ENCODE peak calls at places on chromosomes 12 and 14, in four cellular contexts. I is AG09319, K is astrocyte of the cerebellum, Q is ovary. D is an unnamed sample.

GRCh38 chr12:6606331-6607131 is 648 bp downstream of the CHD4 start:
- DNase-seq in Q (peak), K (no peak), I (no peak), D (no peak)

GRCh38 chr12:66279127-66279712 is 23.1 kb upstream of the HELB start:
- DNase-seq in Q (no peak), K (no peak), I (no peak), D (no peak)

GRCh38 chr14:39381366-39381765 is 50.9 kb downstream of the FBXO33 start:
- DNase-seq in Q (no peak), I (no peak), K (no peak), D (no peak)

GRCh38 chr14:36997843-36998242 is 174.6 kb downstream of the SLC25A21 start:
- DNase-seq in Q (no peak), K (no peak), I (no peak), D (no peak)

GRCh38 chr14:93105362-93105761 is 10.4 kb downstream of the ITPK1 start:
- DNase-seq in I (peak), Q (no peak), K (peak), D (no peak)

GRCh38 chr12:111687255-111687654 is 1.4 kb downstream of the ACAD10 start:
- DNase-seq in K (no peak), I (no peak), Q (no peak), D (no peak)

GRCh38 chr12:1773937-1774655 is 46.3 kb upstream of the LRTM2 start:
- DNase-seq in I (no peak), Q (no peak), K (no peak), D (no peak)

GRCh38 chr14:61511558-61511924 is 183.8 kb upstream of the HIF1A start:
- DNase-seq in K (no peak), I (no peak), Q (no peak), D (no peak)

GRCh38 chr14:24695265-24696241 is 61.6 kb upstream of the GZMB start:
- DNase-seq in I (no peak), K (no peak), Q (no peak), D (no peak)

GRCh38 chr12:27665704-27666103 is 30.5 kb upstream of the REP15 start:
- DNase-seq in I (no peak), K (no peak), Q (no peak), D (no peak)

GRCh38 chr14:28901631-28902030 is 135.0 kb downstream of the FOXG1 start:
- DNase-seq in I (no peak), K (no peak), Q (no peak), D (no peak)

GRCh38 chr12:116015525-116015924 is 262.0 kb downstream of the MED13L start:
- DNase-seq in I (peak), Q (no peak), K (peak), D (peak)

GRCh38 chr12:45350861-45351260 is 135.0 kb downstream of the ANO6 start:
- DNase-seq in K (no peak), I (no peak), Q (no peak), D (no peak)

GRCh38 chr14:100906420-100906819 is 2.9 kb upstream of the RTL1 start:
- DNase-seq in K (no peak), Q (peak), I (no peak), D (no peak)

GRCh38 chr14:100903672-100904185 is at the start of gene RTL1:
- DNase-seq in I (no peak), Q (peak), K (no peak), D (no peak)

GRCh38 chr14:100902792-100903191 is 730 bp downstream of the RTL1 start:
- DNase-seq in I (no peak), K (no peak), Q (no peak), D (no peak)

GRCh38 chr14:100905166-100905565 is 1.6 kb upstream of the RTL1 start:
- DNase-seq in K (no peak), Q (peak), I (no peak), D (no peak)

DNA sequence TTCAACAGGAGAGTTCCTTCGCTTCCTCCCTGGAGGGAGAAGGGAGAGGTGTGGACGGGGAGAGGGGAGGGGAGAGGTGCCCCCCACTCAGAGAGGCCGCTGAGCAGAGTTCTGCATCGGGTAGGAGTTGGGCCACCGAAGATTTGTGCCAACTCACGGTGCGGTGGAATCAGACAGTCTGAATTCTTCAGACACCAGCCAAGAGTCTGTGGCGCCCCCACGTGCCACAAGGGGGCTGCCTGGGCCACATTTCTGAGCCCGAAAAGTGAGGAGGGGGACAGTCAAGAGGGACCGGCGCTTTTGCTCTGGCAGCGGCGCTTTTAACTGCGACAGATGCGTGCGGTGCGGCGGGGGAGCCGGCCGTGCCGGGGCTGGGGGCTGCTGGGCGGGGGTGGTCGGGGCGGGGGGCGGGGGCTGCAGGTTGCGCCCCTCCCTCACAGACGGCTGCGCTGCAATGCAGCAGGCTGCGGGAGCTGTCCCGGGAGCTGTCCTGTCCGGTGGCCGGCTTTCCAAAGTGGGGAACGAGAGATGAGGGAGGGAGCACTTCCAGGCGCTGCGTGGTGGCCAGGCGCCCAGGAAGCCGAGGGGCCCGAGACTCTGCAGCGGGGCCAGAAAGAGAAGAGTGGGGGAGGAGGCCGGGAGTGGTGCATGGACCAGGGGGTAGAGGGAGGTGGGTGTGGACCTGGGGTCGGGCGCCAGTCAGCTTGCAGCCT is 941 bp upstream of the RTL1 start:
- DNase-seq in I (no peak), Q (peak), K (no peak), D (no peak)
- TF ChIP-seq CTCF in I (peak), Q (no peak), K (peak), D (peak)

GRCh38 chr12:50660425-50660822 is 103.5 kb upstream of the ATF1 start:
- DNase-seq in K (no peak), Q (no peak), I (no peak), D (no peak)
- TF ChIP-seq CTCF in K (no peak), Q (no peak), I (no peak), D (no peak)

GRCh38 chr12:99137124-99137845 is 492.2 kb downstream of the APAF1 start:
- DNase-seq in K (no peak), I (no peak), Q (no peak), D (no peak)
- TF ChIP-seq CTCF in K (no peak), I (no peak), Q (no peak), D (no peak)

GRCh38 chr14:56224179-56224578 is 106.0 kb downstream of the PELI2 start:
- DNase-seq in Q (no peak), K (no peak), I (no peak), D (no peak)
- TF ChIP-seq CTCF in Q (no peak), K (peak), I (no peak), D (no peak)

DNA sequence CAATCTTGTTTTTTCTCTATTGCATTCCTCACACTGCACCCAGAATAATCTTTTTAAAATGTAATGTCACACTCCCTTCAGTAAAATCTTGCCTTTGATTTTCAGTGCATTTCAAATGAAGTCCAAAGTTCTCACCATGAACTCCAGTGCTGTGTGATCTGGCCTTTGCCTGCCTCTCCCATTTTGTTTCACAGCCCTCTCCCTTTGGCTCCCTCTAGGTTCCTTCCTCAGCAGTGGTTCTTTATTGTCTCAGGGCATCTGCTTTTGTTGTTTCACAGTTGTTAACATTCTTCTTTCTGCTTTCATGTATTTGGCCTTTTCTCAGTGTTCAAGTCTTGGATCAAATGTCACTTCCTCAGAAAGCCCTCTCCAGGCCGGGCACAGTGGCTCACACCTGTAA is 84.5 kb upstream of the AMN1 start:
- DNase-seq in K (no peak), I (no peak), Q (no peak), D (no peak)
- TF ChIP-seq CTCF in K (no peak), I (no peak), Q (no peak), D (peak)

D was measured in HFF-Myc.